ENCODE peak calls at places on chromosomes 11 and 22, in seven cellular contexts. One of them, this sample, is unnamed.

GRCh38 chr22:45460288-45461109 is 42.2 kb upstream of the FBLN1 start:
- DNase-seq in activated T-cell treated with anti-CD3 and anti-CD28 coated beads, Interleukin-2, amount 50 U/mL, for 4 hours: no peak
- DNase-seq in activated B cell treated with CpG ODN at 0.5 μM for 24 hours: no peak
- DNase-seq in MV-4-11: no peak
- DNase-seq in body of pancreas: peak
- DNase-seq in mesendoderm: no peak
- DNase-seq in endothelial cell: no peak
- DNase-seq in this sample: no peak

GRCh38 chr11:84140386-84141169 is 854.4 kb upstream of the CCDC90B start:
- DNase-seq in activated T-cell treated with anti-CD3 and anti-CD28 coated beads, Interleukin-2, amount 50 U/mL, for 4 hours: no peak
- DNase-seq in activated B cell treated with CpG ODN at 0.5 μM for 24 hours: no peak
- DNase-seq in MV-4-11: no peak
- DNase-seq in body of pancreas: no peak
- DNase-seq in mesendoderm: peak
- DNase-seq in endothelial cell: no peak
- DNase-seq in this sample: no peak

GRCh38 chr22:35995345-35995744 is 33.3 kb downstream of the RBFOX2 start:
- DNase-seq in activated T-cell treated with anti-CD3 and anti-CD28 coated beads, Interleukin-2, amount 50 U/mL, for 4 hours: no peak
- DNase-seq in activated B cell treated with CpG ODN at 0.5 μM for 24 hours: no peak
- DNase-seq in MV-4-11: no peak
- DNase-seq in body of pancreas: no peak
- DNase-seq in mesendoderm: peak
- DNase-seq in endothelial cell: no peak
- DNase-seq in this sample: no peak

GRCh38 chr22:44621401-44622146 is 80.4 kb upstream of the PRR5 start:
- DNase-seq in activated T-cell treated with anti-CD3 and anti-CD28 coated beads, Interleukin-2, amount 50 U/mL, for 4 hours: no peak
- DNase-seq in activated B cell treated with CpG ODN at 0.5 μM for 24 hours: no peak
- DNase-seq in MV-4-11: no peak
- DNase-seq in body of pancreas: no peak
- DNase-seq in mesendoderm: no peak
- DNase-seq in endothelial cell: no peak
- DNase-seq in this sample: no peak

GRCh38 chr11:115276182-115276581 is 228.0 kb downstream of the CADM1 start:
- DNase-seq in activated T-cell treated with anti-CD3 and anti-CD28 coated beads, Interleukin-2, amount 50 U/mL, for 4 hours: no peak
- DNase-seq in activated B cell treated with CpG ODN at 0.5 μM for 24 hours: no peak
- DNase-seq in MV-4-11: no peak
- DNase-seq in body of pancreas: no peak
- DNase-seq in mesendoderm: no peak
- DNase-seq in endothelial cell: no peak
- DNase-seq in this sample: no peak

GRCh38 chr11:61636676-61637075 is 43.5 kb upstream of the DAGLA start:
- DNase-seq in activated T-cell treated with anti-CD3 and anti-CD28 coated beads, Interleukin-2, amount 50 U/mL, for 4 hours: no peak
- DNase-seq in activated B cell treated with CpG ODN at 0.5 μM for 24 hours: no peak
- DNase-seq in MV-4-11: no peak
- DNase-seq in body of pancreas: no peak
- DNase-seq in mesendoderm: no peak
- DNase-seq in endothelial cell: no peak
- DNase-seq in this sample: no peak

GRCh38 chr11:101003468-101003867 is 126.1 kb downstream of the PGR start:
- DNase-seq in activated T-cell treated with anti-CD3 and anti-CD28 coated beads, Interleukin-2, amount 50 U/mL, for 4 hours: no peak
- DNase-seq in activated B cell treated with CpG ODN at 0.5 μM for 24 hours: no peak
- DNase-seq in MV-4-11: no peak
- DNase-seq in body of pancreas: no peak
- DNase-seq in mesendoderm: peak
- DNase-seq in endothelial cell: no peak
- DNase-seq in this sample: no peak

GRCh38 chr22:47318041-47318737 is 555.7 kb downstream of the TBC1D22A start:
- DNase-seq in activated T-cell treated with anti-CD3 and anti-CD28 coated beads, Interleukin-2, amount 50 U/mL, for 4 hours: no peak
- DNase-seq in activated B cell treated with CpG ODN at 0.5 μM for 24 hours: no peak
- DNase-seq in MV-4-11: no peak
- DNase-seq in body of pancreas: no peak
- DNase-seq in mesendoderm: no peak
- DNase-seq in endothelial cell: no peak
- DNase-seq in this sample: no peak

GRCh38 chr22:26887456-26887855 is 230.1 kb downstream of the MIAT start:
- DNase-seq in activated T-cell treated with anti-CD3 and anti-CD28 coated beads, Interleukin-2, amount 50 U/mL, for 4 hours: no peak
- DNase-seq in activated B cell treated with CpG ODN at 0.5 μM for 24 hours: no peak
- DNase-seq in MV-4-11: no peak
- DNase-seq in body of pancreas: no peak
- DNase-seq in mesendoderm: peak
- DNase-seq in endothelial cell: no peak
- DNase-seq in this sample: no peak

GRCh38 chr11:101401245-101401644 is 182.6 kb downstream of the TRPC6 start:
- DNase-seq in activated T-cell treated with anti-CD3 and anti-CD28 coated beads, Interleukin-2, amount 50 U/mL, for 4 hours: no peak
- DNase-seq in activated B cell treated with CpG ODN at 0.5 μM for 24 hours: no peak
- DNase-seq in MV-4-11: no peak
- DNase-seq in body of pancreas: no peak
- DNase-seq in mesendoderm: no peak
- DNase-seq in endothelial cell: no peak
- DNase-seq in this sample: no peak

GRCh38 chr11:46285173-46285572 is 7.7 kb downstream of the CREB3L1 start:
- DNase-seq in activated T-cell treated with anti-CD3 and anti-CD28 coated beads, Interleukin-2, amount 50 U/mL, for 4 hours: no peak
- DNase-seq in activated B cell treated with CpG ODN at 0.5 μM for 24 hours: no peak
- DNase-seq in MV-4-11: no peak
- DNase-seq in body of pancreas: no peak
- DNase-seq in mesendoderm: no peak
- DNase-seq in endothelial cell: no peak
- DNase-seq in this sample: no peak

GRCh38 chr11:61967924-61968757 is 707 bp upstream of the FTH1 start:
- DNase-seq in activated T-cell treated with anti-CD3 and anti-CD28 coated beads, Interleukin-2, amount 50 U/mL, for 4 hours: peak
- DNase-seq in activated B cell treated with CpG ODN at 0.5 μM for 24 hours: peak
- DNase-seq in MV-4-11: peak
- DNase-seq in body of pancreas: no peak
- DNase-seq in mesendoderm: peak
- DNase-seq in endothelial cell: peak
- DNase-seq in this sample: no peak

GRCh38 chr11:122163420-122163819 is 47.4 kb upstream of the BLID start:
- DNase-seq in activated T-cell treated with anti-CD3 and anti-CD28 coated beads, Interleukin-2, amount 50 U/mL, for 4 hours: no peak
- DNase-seq in activated B cell treated with CpG ODN at 0.5 μM for 24 hours: no peak
- DNase-seq in MV-4-11: no peak
- DNase-seq in body of pancreas: no peak
- DNase-seq in mesendoderm: no peak
- DNase-seq in endothelial cell: no peak
- DNase-seq in this sample: no peak

GRCh38 chr22:23263651-23264555 is 83.6 kb downstream of the BCR start:
- DNase-seq in activated T-cell treated with anti-CD3 and anti-CD28 coated beads, Interleukin-2, amount 50 U/mL, for 4 hours: peak
- DNase-seq in activated B cell treated with CpG ODN at 0.5 μM for 24 hours: no peak
- DNase-seq in MV-4-11: peak
- DNase-seq in body of pancreas: no peak
- DNase-seq in mesendoderm: no peak
- DNase-seq in endothelial cell: no peak
- DNase-seq in this sample: peak

GRCh38 chr11:110984147-110984546 is 261.4 kb upstream of the POU2AF2 start:
- DNase-seq in activated T-cell treated with anti-CD3 and anti-CD28 coated beads, Interleukin-2, amount 50 U/mL, for 4 hours: no peak
- DNase-seq in activated B cell treated with CpG ODN at 0.5 μM for 24 hours: no peak
- DNase-seq in MV-4-11: no peak
- DNase-seq in body of pancreas: no peak
- DNase-seq in mesendoderm: peak
- DNase-seq in endothelial cell: no peak
- DNase-seq in this sample: no peak

GRCh38 chr11:96188625-96189006 is 154.4 kb downstream of the MAML2 start:
- DNase-seq in activated T-cell treated with anti-CD3 and anti-CD28 coated beads, Interleukin-2, amount 50 U/mL, for 4 hours: peak
- DNase-seq in activated B cell treated with CpG ODN at 0.5 μM for 24 hours: no peak
- DNase-seq in MV-4-11: peak
- DNase-seq in body of pancreas: no peak
- DNase-seq in mesendoderm: no peak
- DNase-seq in endothelial cell: no peak
- DNase-seq in this sample: peak

GRCh38 chr11:30333405-30333804 is 10.5 kb downstream of the ARL14EP start:
- DNase-seq in activated T-cell treated with anti-CD3 and anti-CD28 coated beads, Interleukin-2, amount 50 U/mL, for 4 hours: no peak
- DNase-seq in activated B cell treated with CpG ODN at 0.5 μM for 24 hours: no peak
- DNase-seq in MV-4-11: no peak
- DNase-seq in body of pancreas: no peak
- DNase-seq in mesendoderm: peak
- DNase-seq in endothelial cell: no peak
- DNase-seq in this sample: no peak

GRCh38 chr11:68660066-68660810 is 24.1 kb upstream of the GAL start:
- DNase-seq in activated T-cell treated with anti-CD3 and anti-CD28 coated beads, Interleukin-2, amount 50 U/mL, for 4 hours: no peak
- DNase-seq in activated B cell treated with CpG ODN at 0.5 μM for 24 hours: no peak
- DNase-seq in MV-4-11: no peak
- DNase-seq in body of pancreas: no peak
- DNase-seq in mesendoderm: no peak
- DNase-seq in endothelial cell: no peak
- DNase-seq in this sample: no peak

GRCh38 chr11:75351541-75352416 is at the start of gene ARRB1:
- DNase-seq in activated T-cell treated with anti-CD3 and anti-CD28 coated beads, Interleukin-2, amount 50 U/mL, for 4 hours: peak
- DNase-seq in activated B cell treated with CpG ODN at 0.5 μM for 24 hours: peak
- DNase-seq in MV-4-11: peak
- DNase-seq in body of pancreas: peak
- DNase-seq in mesendoderm: peak
- DNase-seq in endothelial cell: peak
- DNase-seq in this sample: peak

This sample was measured in activated CD8-positive, alpha-beta memory T cell treated with anti-CD3 and anti-CD28 coated beads, Interleukin-2, amount 50 U/mL, for 4 hours.